ENCODE peak calls at places on chromosomes 12 and 14, in six cellular contexts. D is A549, S is heart left ventricle, N is uterus, T is breast epithelium, J is Peyer's patch. B is an unnamed sample. For H3K4me1, the result is how much of the 10 kb centered on the place peaks cover.

GRCh38 chr12:90234455-90234854 is 525.8 kb upstream of the ATP2B1 start:
- DNase-seq in D (no peak), S (no peak), N (no peak), T (no peak), J (no peak), B (no peak)

GRCh38 chr14:49193365-49194050 is 392.7 kb downstream of the RPS29 start:
- DNase-seq in D (no peak), S (no peak), N (no peak), T (no peak), J (no peak), B (no peak)

GRCh38 chr12:32106153-32106516 is 512 bp upstream of the BICD1 start:
- DNase-seq in D (no peak), S (no peak), N (no peak), T (no peak), J (peak), B (no peak)

GRCh38 chr12:115060477-115061168 is 376.6 kb upstream of the TBX3 start:
- DNase-seq in D (no peak), S (no peak), N (no peak), T (no peak), J (no peak), B (no peak)

GRCh38 chr12:32821293-32822089 is 65.8 kb upstream of the YARS2 start:
- DNase-seq in D (no peak), S (no peak), N (no peak), T (no peak), J (no peak), B (no peak)

GRCh38 chr14:74599946-74600345 is 12.1 kb downstream of the LTBP2 start:
- DNase-seq in D (no peak), S (no peak), N (peak), T (no peak), J (no peak), B (no peak)

GRCh38 chr14:78170203-78170602 is at the start of gene NRXN3:
- DNase-seq in D (no peak), S (no peak), N (no peak), T (no peak), J (no peak), B (no peak)

GRCh38 chr14:60922050-60922449 is 58.8 kb downstream of the TRMT5 start:
- DNase-seq in D (no peak), S (no peak), N (no peak), T (no peak), J (no peak), B (no peak)

GRCh38 chr14:91692075-91692474 is 39.8 kb downstream of the CATSPERB start:
- DNase-seq in D (no peak), S (no peak), N (no peak), T (no peak), J (no peak), B (no peak)

GRCh38 chr12:124401563-124402180 is 106.8 kb downstream of the RFLNA start:
- DNase-seq in D (no peak), S (no peak), N (peak), T (no peak), J (no peak), B (no peak)

GRCh38 chr12:6306599-6307220 is 3.8 kb upstream of the PLEKHG6 start:
- DNase-seq in D (no peak), S (no peak), N (no peak), T (no peak), J (no peak), B (no peak)

GRCh38 chr14:101598159-101598558 is 36.9 kb downstream of the DIO3 start:
- DNase-seq in D (no peak), S (no peak), N (no peak), T (peak), J (no peak), B (no peak)

GRCh38 chr12:52082988-52083637 is 3.6 kb downstream of the SMIM41 start:
- DNase-seq in D (peak), S (peak), N (peak), T (no peak), J (peak), B (peak)

GRCh38 chr12:110531741-110532333 is 29.7 kb downstream of the RAD9B start:
- DNase-seq in D (no peak), S (no peak), N (no peak), T (no peak), J (no peak), B (no peak)

GRCh38 chr12:28172434-28173030 is 17.7 kb upstream of the CCDC91 start:
- DNase-seq in D (peak), S (no peak), N (no peak), T (no peak), J (no peak), B (peak)

GRCh38 chr14:53999061-53999488 is 42.5 kb upstream of the BMP4 start:
- DNase-seq in D (no peak), S (no peak), N (no peak), T (no peak), J (no peak), B (no peak)

GRCh38 chr14:57293851-57294837 is 25.4 kb downstream of the AP5M1 start:
- DNase-seq in D (no peak), S (no peak), N (no peak), T (no peak), J (no peak), B (no peak)

GRCh38 chr12:113477171-113477841 is 5.6 kb upstream of the LHX5 start:
- DNase-seq in D (no peak), S (no peak), N (no peak), T (no peak), J (no peak), B (no peak)

GRCh38 chr14:73774244-73774575 is 60.0 kb upstream of the PNMA1 start:
- DNase-seq in D (no peak), S (no peak), N (no peak), T (no peak), J (no peak), B (no peak)

GRCh38 chr12:76277480-76277879 is 70.7 kb downstream of the BBS10 start:
- DNase-seq in D (no peak), S (no peak), N (no peak), T (no peak), J (no peak), B (no peak)

GRCh38 chr12:4615667-4616066 is 33.2 kb downstream of the AKAP3 start:
- DNase-seq in D (no peak), S (no peak), N (no peak), T (no peak), J (no peak), B (no peak)

GRCh38 chr12:119061208-119061796 is 80.0 kb downstream of the SRRM4 start:
- DNase-seq in D (no peak), S (peak), N (peak), T (no peak), J (no peak), B (peak)

GRCh38 chr12:82608706-82609105 is 78.0 kb upstream of the TMTC2 start:
- DNase-seq in D (no peak), S (no peak), N (no peak), T (no peak), J (no peak), B (no peak)

GRCh38 chr14:52906141-52906601 is 44.7 kb downstream of the FERMT2 start:
- DNase-seq in D (no peak), S (no peak), N (no peak), T (no peak), J (no peak), B (no peak)

GRCh38 chr12:67355428-67356385 is 86.5 kb downstream of the CAND1 start:
- DNase-seq in D (no peak), S (no peak), N (no peak), T (no peak), J (no peak), B (peak)

GRCh38 chr12:34395056-34396005 is 373.0 kb downstream of the ALG10 start:
- DNase-seq in D (no peak), S (peak), N (peak), T (peak), J (peak), B (peak)

GRCh38 chr14:90534838-90535555 is 138.2 kb downstream of the CALM1 start:
- DNase-seq in D (no peak), S (no peak), N (no peak), T (no peak), J (no peak), B (no peak)

GRCh38 chr12:128914908-128915563 is 61.8 kb downstream of the GLT1D1 start:
- DNase-seq in D (no peak), S (no peak), N (no peak), T (no peak), J (no peak), B (no peak)

GRCh38 chr14:71036433-71036832 is 129.2 kb downstream of the PCNX1 start:
- DNase-seq in D (no peak), S (no peak), N (no peak), T (no peak), J (no peak), B (no peak)

GRCh38 chr12:31715283-31715825 is 13.5 kb downstream of the AMN1 start:
- DNase-seq in D (no peak), S (no peak), N (no peak), T (no peak), J (no peak), B (no peak)

GRCh38 chr12:86194721-86195120 is 61.5 kb downstream of the MGAT4C start:
- DNase-seq in D (no peak), S (no peak), N (no peak), T (no peak), J (no peak), B (no peak)

GRCh38 chr14:64279719-64280668 is 14.2 kb downstream of the ESR2 start:
- DNase-seq in D (no peak), S (no peak), N (no peak), T (no peak), J (no peak), B (no peak)

GRCh38 chr12:71840226-71840847 is 778 bp downstream of the TBC1D15 start:
- DNase-seq in D (peak), S (no peak), N (no peak), T (no peak), J (no peak), B (no peak)

GRCh38 chr12:62846506-62846905 is 88.4 kb downstream of the PPM1H start:
- DNase-seq in D (no peak), S (no peak), N (no peak), T (no peak), J (no peak), B (no peak)

GRCh38 chr12:26746315-26746714 is 86.7 kb downstream of the ITPR2 start:
- DNase-seq in D (peak), S (no peak), N (no peak), T (no peak), J (no peak), B (no peak)

GRCh38 chr12:55673638-55674037 is 34.1 kb downstream of the ITGA7 start:
- DNase-seq in D (no peak), S (no peak), N (no peak), T (no peak), J (no peak), B (no peak)

GRCh38 chr14:103512701-103513611 is 9.7 kb downstream of the CKB start:
- DNase-seq in D (no peak), S (no peak), N (peak), T (peak), J (no peak), B (peak)

GRCh38 chr14:91416744-91417133 is 881 bp downstream of the CCDC88C start:
- DNase-seq in D (no peak), S (peak), N (no peak), T (no peak), J (peak), B (peak)

GRCh38 chr14:101246894-101247853 is 314.1 kb upstream of the DIO3 start:
- DNase-seq in D (no peak), S (peak), N (no peak), T (no peak), J (no peak), B (no peak)

GRCh38 chr12:54417712-54418440 is 1.2 kb downstream of the ITGA5 start:
- DNase-seq in D (no peak), S (peak), N (no peak), T (no peak), J (no peak), B (no peak)
- H3K4me1 ChIP-seq in D (half or more), S (under half), N (under half), T (under half), J (under half), B (half or more)

DNA sequence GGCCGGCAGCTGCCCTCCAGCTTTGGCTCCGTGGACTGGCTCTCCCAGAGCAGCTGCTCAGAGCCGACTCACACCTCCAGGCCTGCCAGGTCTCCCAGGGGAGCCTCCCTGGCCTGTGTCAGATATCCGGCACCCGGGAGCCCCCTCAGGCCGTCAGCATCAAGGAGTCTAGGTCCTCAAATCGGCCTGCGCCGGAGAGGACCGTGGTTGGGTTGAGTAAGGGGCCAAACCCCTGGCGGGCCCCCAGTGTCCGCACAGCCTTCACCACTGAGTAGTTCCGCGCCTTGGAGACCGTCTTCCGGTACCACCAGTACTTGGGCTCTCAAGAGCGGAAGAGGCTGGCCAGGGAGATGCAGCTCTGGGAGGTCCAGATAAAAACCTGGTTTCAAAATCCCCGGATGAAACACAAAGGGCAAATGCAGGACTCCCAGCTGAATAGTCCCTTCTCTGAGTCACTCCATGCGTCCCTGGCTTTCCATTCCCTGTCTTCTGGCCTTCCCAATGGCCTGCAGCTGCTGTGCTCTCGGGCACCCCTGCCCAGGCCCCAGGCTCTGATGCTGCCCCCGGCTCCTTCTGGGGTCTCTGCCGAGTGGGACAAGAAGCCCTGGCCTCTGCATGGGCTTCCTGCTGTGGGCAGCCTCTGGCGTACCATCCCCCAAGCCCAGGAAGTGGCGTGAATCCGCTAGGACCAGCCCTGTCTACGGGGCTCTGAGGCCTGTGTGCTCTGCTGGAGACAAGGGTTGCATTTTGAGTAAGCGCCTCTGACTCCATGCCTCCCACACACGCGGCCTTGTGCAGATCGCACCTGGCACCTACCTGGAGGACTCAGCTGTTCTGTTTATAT is 245.1 kb upstream of the ATXN7L3B start:
- DNase-seq in D (no peak), S (no peak), N (no peak), T (no peak), J (no peak), B (no peak)
- TF ChIP-seq POLR2A in D (no peak), S (no peak), N (no peak), T (no peak), J (no peak), B (no peak)

DNA sequence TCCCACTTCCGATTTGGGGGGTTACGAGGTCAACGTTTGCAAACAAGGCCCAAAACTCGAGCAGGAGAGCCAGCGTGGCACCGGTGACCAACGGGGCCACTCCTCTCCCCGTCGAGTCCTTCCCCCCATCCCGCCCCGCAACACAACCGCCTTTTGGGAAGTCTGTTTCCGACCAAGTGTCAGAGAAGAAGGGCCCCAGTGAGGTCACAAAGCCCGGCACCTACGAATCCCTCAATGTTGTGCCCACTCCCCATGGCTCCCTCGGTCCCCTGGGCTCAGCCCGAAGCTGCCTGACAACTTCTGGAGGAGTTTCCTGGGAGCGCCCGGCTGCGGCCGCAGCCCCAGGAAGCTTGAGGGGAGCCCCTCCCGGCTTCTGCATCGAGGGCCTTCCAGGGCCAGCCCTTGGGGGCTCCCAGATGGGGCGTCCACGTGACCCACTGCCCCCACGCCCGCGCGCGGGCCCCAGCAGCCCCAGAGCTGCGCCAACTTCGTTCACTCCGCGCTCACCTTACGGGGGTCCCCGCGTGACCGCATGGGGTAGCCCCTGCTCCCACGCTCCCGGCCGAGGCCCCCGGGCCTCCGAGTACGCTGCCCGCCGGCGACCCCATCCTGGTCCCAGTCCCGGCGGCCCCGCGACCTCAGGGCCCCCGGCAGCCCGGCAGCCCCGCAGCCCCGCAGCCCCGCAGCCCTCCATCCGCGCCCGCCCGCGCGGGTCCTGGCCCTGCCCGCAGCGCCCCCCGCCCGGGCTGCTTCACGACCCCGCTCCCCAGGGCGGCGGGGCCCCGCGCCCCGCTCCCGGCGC is 1.1 kb downstream of the CDK2AP1 start:
- DNase-seq in D (no peak), S (no peak), N (peak), T (no peak), J (no peak), B (no peak)
- H3K27ac ChIP-seq in D (peak), S (peak), N (peak), T (peak), J (peak), B (peak)

GRCh38 chr12:120221576-120221900 is 20.6 kb upstream of the RPLP0 start:
- DNase-seq in D (no peak), S (no peak), N (no peak), T (no peak), J (no peak), B (no peak)
- H3K4me1 ChIP-seq in D (under half), S (under half), N (under half), T (under half), J (under half), B (under half)

GRCh38 chr12:53749986-53750811 is 1.6 kb downstream of the CISTR start:
- DNase-seq in D (no peak), S (no peak), N (no peak), T (no peak), J (peak), B (no peak)

GRCh38 chr12:53750812-53751335 is 905 bp downstream of the CISTR start:
- DNase-seq in D (no peak), S (peak), N (peak), T (no peak), J (peak), B (peak)

GRCh38 chr12:53752651-53753050 is 872 bp upstream of the CISTR start:
- DNase-seq in D (no peak), S (no peak), N (no peak), T (no peak), J (no peak), B (no peak)

GRCh38 chr12:53752192-53752601 is 418 bp upstream of the CISTR start:
- DNase-seq in D (no peak), S (no peak), N (no peak), T (no peak), J (no peak), B (no peak)

DNA sequence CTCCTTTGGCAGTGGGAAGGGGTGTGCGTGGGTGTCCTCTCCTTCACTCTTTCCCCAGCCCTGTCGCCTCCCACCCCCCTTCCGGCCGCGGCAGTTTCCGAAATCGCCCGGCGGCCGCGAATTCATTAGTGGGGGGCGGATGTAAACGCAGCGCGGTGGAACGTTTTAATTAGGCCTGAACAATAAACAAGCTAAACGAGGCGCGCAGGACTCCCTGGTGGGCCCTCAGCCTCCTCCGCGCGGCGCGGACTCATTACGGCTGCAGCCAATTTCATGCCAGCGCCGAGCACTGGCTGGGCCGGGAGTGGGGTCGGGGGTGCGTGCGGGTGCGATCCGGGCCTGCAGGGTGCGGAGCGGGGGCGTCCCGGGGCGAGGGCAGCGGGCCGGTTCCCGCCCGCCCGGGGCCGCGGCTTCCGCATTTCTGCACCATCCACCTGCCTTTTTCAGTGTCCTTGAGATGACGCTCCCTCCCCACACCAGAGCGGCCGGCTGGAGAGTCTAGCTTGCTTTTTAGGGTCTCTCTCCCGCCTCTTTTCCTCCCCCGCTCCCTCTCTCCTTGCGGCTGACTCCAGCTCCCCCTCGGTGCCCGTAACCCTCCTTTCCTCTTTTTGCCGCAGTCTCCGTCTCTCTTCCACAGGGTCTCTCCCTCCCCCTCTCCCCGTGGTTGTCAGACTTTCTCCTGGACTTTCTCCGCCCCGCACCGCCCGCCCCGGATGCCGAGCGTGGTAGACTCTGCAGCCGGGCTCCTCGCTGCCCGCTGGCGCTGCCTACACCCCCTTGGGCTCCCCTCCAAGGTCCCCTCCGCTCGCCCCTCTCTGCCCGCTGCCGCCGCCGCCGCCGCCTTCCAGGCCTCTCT is at the start of gene CISTR:
- DNase-seq in D (no peak), S (peak), N (peak), T (no peak), J (peak), B (peak)
- TF ChIP-seq POLR2A in D (no peak), S (no peak), N (no peak), T (no peak), J (no peak), B (peak)

GRCh38 chr14:69696633-69697557 is 70.0 kb upstream of the SRSF5 start:
- DNase-seq in D (no peak), S (no peak), N (no peak), T (no peak), J (no peak), B (no peak)

GRCh38 chr14:69698572-69698971 is 68.4 kb upstream of the SRSF5 start:
- DNase-seq in D (no peak), S (no peak), N (no peak), T (no peak), J (no peak), B (no peak)

GRCh38 chr14:69693823-69694729 is 72.9 kb upstream of the SRSF5 start:
- DNase-seq in D (no peak), S (no peak), N (no peak), T (no peak), J (no peak), B (peak)

GRCh38 chr14:69694730-69695663 is 71.9 kb upstream of the SRSF5 start:
- DNase-seq in D (no peak), S (no peak), N (no peak), T (no peak), J (no peak), B (no peak)

GRCh38 chr14:69695664-69696527 is 71.0 kb upstream of the SRSF5 start:
- DNase-seq in D (no peak), S (no peak), N (no peak), T (no peak), J (peak), B (peak)
- H3K27ac ChIP-seq in D (no peak), S (peak), N (no peak), T (peak), J (peak), B (peak)

GRCh38 chr12:132056320-132056719 is 87.8 kb downstream of the DDX51 start:
- DNase-seq in D (no peak), S (no peak), N (no peak), T (no peak), J (no peak), B (no peak)
- H3K4me1 ChIP-seq in D (under half), S (under half), N (under half), T (under half), J (under half), B (under half)

GRCh38 chr12:121128908-121129704 is 3.6 kb upstream of the P2RX7 start:
- DNase-seq in D (peak), S (peak), N (peak), T (no peak), J (peak), B (peak)
- TF ChIP-seq POLR2A in D (no peak), S (no peak), N (no peak), T (no peak), J (no peak), B (no peak)

B was measured in body of pancreas.